ENCODE peak calls at places on chromosomes 11 and 22, in four cellular contexts. A is K562, X is HepG2, I is H1. E is an unnamed sample.

GRCh38 chr11:116275634-116276033 is 497.2 kb downstream of the BUD13 start:
- DNase-seq in A (no peak), X (no peak), I (no peak), E (no peak)

GRCh38 chr11:123103326-123103980 is 41.5 kb upstream of the HSPA8 start:
- DNase-seq in A (peak), X (peak), I (no peak), E (no peak)

GRCh38 chr22:29716814-29717213 is 3.0 kb upstream of the CABP7 start:
- DNase-seq in A (peak), X (peak), I (peak), E (no peak)

GRCh38 chr11:126082251-126083109 is 19.8 kb upstream of the CDON start:
- DNase-seq in A (no peak), X (no peak), I (peak), E (no peak)

GRCh38 chr22:24107668-24108067 is 73.6 kb upstream of the SUSD2 start:
- DNase-seq in A (no peak), X (no peak), I (no peak), E (no peak)

GRCh38 chr22:47056361-47056760 is 293.9 kb downstream of the TBC1D22A start:
- DNase-seq in A (no peak), X (no peak), I (no peak), E (no peak)

GRCh38 chr11:131688056-131688693 is 317.8 kb downstream of the NTM start:
- DNase-seq in A (peak), X (peak), I (peak), E (no peak)

GRCh38 chr22:22671506-22671905 is 27.1 kb downstream of the GGTLC2 start:
- DNase-seq in A (no peak), X (no peak), I (no peak), E (no peak)

GRCh38 chr22:49737101-49737551 is 90.5 kb downstream of the BRD1 start:
- DNase-seq in A (no peak), X (no peak), I (no peak), E (no peak)

GRCh38 chr11:77602385-77603105 is 12.8 kb downstream of the AQP11 start:
- DNase-seq in A (peak), X (peak), I (no peak), E (no peak)

GRCh38 chr11:35567737-35568465 is 42.5 kb upstream of the PAMR1 start:
- DNase-seq in A (no peak), X (no peak), I (no peak), E (no peak)

GRCh38 chr11:117910941-117911630 is 18.1 kb downstream of the TMPRSS13 start:
- DNase-seq in A (no peak), X (no peak), I (no peak), E (no peak)

GRCh38 chr22:19868773-19869471 is 14.2 kb upstream of the GNB1L start:
- DNase-seq in A (no peak), X (no peak), I (peak), E (no peak)

GRCh38 chr22:44488354-44488753 is 9.7 kb downstream of the RTL6 start:
- DNase-seq in A (no peak), X (no peak), I (no peak), E (no peak)

GRCh38 chr11:33687733-33688479 is 12.7 kb downstream of the C11orf91 start:
- DNase-seq in A (peak), X (peak), I (peak), E (peak)

GRCh38 chr11:118476676-118477075 is 40.4 kb downstream of the KMT2A start:
- DNase-seq in A (no peak), X (no peak), I (no peak), E (no peak)

GRCh38 chr11:100785148-100785983 is 98.3 kb downstream of the ARHGAP42 start:
- DNase-seq in A (no peak), X (peak), I (no peak), E (no peak)

GRCh38 chr11:5250777-5251176 is 1.1 kb upstream of the HBG1 start:
- DNase-seq in A (no peak), X (no peak), I (no peak), E (no peak)

GRCh38 chr11:128988224-128988970 is 45.7 kb upstream of the TP53AIP1 start:
- DNase-seq in A (no peak), X (no peak), I (no peak), E (no peak)

GRCh38 chr11:70192666-70193410 is 10.3 kb upstream of the FADD start:
- DNase-seq in A (no peak), X (no peak), I (no peak), E (no peak)

GRCh38 chr11:3003396-3004231 is 11.5 kb upstream of the NAP1L4 start:
- DNase-seq in A (no peak), X (no peak), I (no peak), E (no peak)

GRCh38 chr11:27213232-27213660 is 149.8 kb downstream of the CCDC34 start:
- DNase-seq in A (no peak), X (no peak), I (peak), E (peak)

GRCh38 chr11:114964676-114965214 is 286.4 kb downstream of the NXPE2 start:
- DNase-seq in A (no peak), X (no peak), I (no peak), E (no peak)

GRCh38 chr22:40183029-40183581 is 5.4 kb downstream of the TNRC6B start:
- DNase-seq in A (no peak), X (peak), I (no peak), E (no peak)
- H3K4me2 ChIP-seq in A (peak), X (peak), I (peak), E (peak)

DNA sequence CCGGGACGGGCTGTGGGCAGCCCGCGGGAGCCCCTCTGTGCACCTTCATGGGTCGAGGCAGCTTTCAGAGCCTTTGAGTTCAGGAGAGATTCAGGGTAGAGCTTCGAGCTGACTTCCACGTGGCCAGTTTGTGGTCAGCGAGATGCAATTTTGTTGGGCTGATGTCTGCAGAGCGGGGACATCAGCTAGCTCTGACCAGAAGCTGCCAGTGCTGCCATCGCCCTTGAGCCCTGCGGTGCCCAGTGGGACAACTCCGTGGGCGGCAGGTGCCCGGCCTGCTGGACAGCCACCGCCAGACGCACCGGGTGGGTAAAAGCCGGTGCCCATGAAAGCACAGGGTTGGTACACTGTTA is 719 bp downstream of the TALDO1 start:
- DNase-seq in A (no peak), X (no peak), I (no peak), E (no peak)
- TF ChIP-seq CBX5 in A (no peak), X (no peak), I (no peak), E (no peak)

GRCh38 chr22:26433805-26434204 is 4.7 kb downstream of the ASPHD2 start:
- DNase-seq in A (no peak), X (no peak), I (no peak), E (no peak)
- TF ChIP-seq CEBPB in A (no peak), X (no peak), I (no peak), E (no peak)

GRCh38 chr11:92413757-92414513 is 189.3 kb downstream of the FAT3 start:
- DNase-seq in A (no peak), X (no peak), I (no peak), E (peak)

GRCh38 chr11:92415246-92415645 is 190.6 kb downstream of the FAT3 start:
- DNase-seq in A (no peak), X (no peak), I (no peak), E (no peak)

GRCh38 chr11:92423133-92423532 is 198.5 kb downstream of the FAT3 start:
- DNase-seq in A (no peak), X (no peak), I (no peak), E (no peak)

GRCh38 chr11:92411431-92411830 is 186.8 kb downstream of the FAT3 start:
- DNase-seq in A (no peak), X (no peak), I (no peak), E (no peak)

DNA sequence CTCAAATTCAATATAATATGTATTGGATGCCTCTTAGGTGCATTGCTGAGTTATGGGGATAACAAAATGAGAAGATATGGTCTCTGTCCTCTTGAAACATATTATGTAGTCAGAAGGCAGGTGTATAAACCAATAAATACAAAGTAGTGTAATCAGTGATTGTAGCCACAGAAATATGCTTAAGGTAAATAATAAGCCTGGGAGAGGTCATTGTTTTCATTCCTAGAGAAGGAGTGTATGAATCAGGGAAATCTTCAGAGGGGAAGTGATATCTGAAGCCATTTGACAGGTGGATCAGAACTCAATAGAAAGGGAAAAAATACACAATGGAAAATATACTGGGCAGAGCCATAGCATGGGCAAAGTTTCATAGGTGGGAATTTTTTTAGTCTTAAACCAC is 192.7 kb downstream of the FAT3 start:
- DNase-seq in A (no peak), X (no peak), I (no peak), E (no peak)
- H3K4me2 ChIP-seq in A (no peak), X (no peak), I (no peak), E (no peak)

GRCh38 chr11:13940611-13941256 is 21.8 kb upstream of the SPON1 start:
- DNase-seq in A (no peak), X (no peak), I (no peak), E (no peak)

GRCh38 chr11:13941790-13942189 is 20.7 kb upstream of the SPON1 start:
- DNase-seq in A (no peak), X (no peak), I (no peak), E (no peak)

GRCh38 chr11:13944016-13944415 is 18.5 kb upstream of the SPON1 start:
- DNase-seq in A (no peak), X (no peak), I (no peak), E (no peak)

GRCh38 chr11:13942908-13943505 is 19.5 kb upstream of the SPON1 start:
- DNase-seq in A (no peak), X (no peak), I (no peak), E (no peak)

GRCh38 chr11:13939952-13940610 is 22.4 kb upstream of the SPON1 start:
- DNase-seq in A (no peak), X (no peak), I (no peak), E (no peak)
- TF ChIP-seq CBX5 in A (no peak), X (no peak), I (no peak), E (no peak)

E was measured in GM12878.